ENCODE peak calls at places on chromosomes 11 and 22, in five cellular contexts. One of them, this sample, is unnamed.
A peak's percentile ranks its signal among the peaks of the same experiment; 100 is the strongest.

GRCh38 chr11:117720061-117720511 is 76.9 kb downstream of the DSCAML1 start:
- DNase-seq in left cardiac atrium: no peak
- DNase-seq in AG09319: no peak
- DNase-seq in neural progenitor cell: peak; percentile 81
- DNase-seq in A172: no peak
- DNase-seq in this sample: no peak

GRCh38 chr22:35217541-35217940 is 39.8 kb upstream of the HMGXB4 start:
- DNase-seq in neural progenitor cell: no peak
- DNase-seq in A172: no peak
- DNase-seq in AG09319: no peak
- DNase-seq in left cardiac atrium: no peak
- DNase-seq in this sample: no peak

GRCh38 chr11:15199693-15200092 is 85.0 kb downstream of the INSC start:
- DNase-seq in AG09319: no peak
- DNase-seq in neural progenitor cell: no peak
- DNase-seq in left cardiac atrium: peak; percentile 40
- DNase-seq in A172: no peak
- DNase-seq in this sample: no peak

GRCh38 chr22:37571258-37571991 is 8.5 kb downstream of the LGALS2 start:
- DNase-seq in left cardiac atrium: no peak
- DNase-seq in AG09319: no peak
- DNase-seq in A172: peak; percentile 51
- DNase-seq in neural progenitor cell: no peak
- DNase-seq in this sample: no peak

GRCh38 chr11:131917634-131918384 is 547.4 kb downstream of the NTM start:
- DNase-seq in neural progenitor cell: no peak
- DNase-seq in AG09319: no peak
- DNase-seq in A172: no peak
- DNase-seq in left cardiac atrium: no peak
- DNase-seq in this sample: no peak

GRCh38 chr22:19871023-19871844 is 16.6 kb upstream of the GNB1L start:
- DNase-seq in AG09319: no peak
- DNase-seq in neural progenitor cell: no peak
- DNase-seq in A172: no peak
- DNase-seq in left cardiac atrium: peak; percentile 21
- DNase-seq in this sample: peak; percentile 3

GRCh38 chr11:28476053-28476452 is 367.9 kb downstream of the METTL15 start:
- DNase-seq in neural progenitor cell: no peak
- DNase-seq in left cardiac atrium: no peak
- DNase-seq in AG09319: no peak
- DNase-seq in A172: no peak
- DNase-seq in this sample: no peak

GRCh38 chr11:46281374-46281831 is 3.9 kb downstream of the CREB3L1 start:
- DNase-seq in neural progenitor cell: peak; percentile 59
- DNase-seq in AG09319: no peak
- DNase-seq in left cardiac atrium: no peak
- DNase-seq in A172: no peak
- DNase-seq in this sample: no peak

GRCh38 chr11:1546077-1546535 is 26.0 kb downstream of the DUSP8 start:
- DNase-seq in left cardiac atrium: no peak
- DNase-seq in neural progenitor cell: no peak
- DNase-seq in A172: no peak
- DNase-seq in AG09319: no peak
- DNase-seq in this sample: no peak

GRCh38 chr22:31537019-31537535 is 40.7 kb downstream of the SFI1 start:
- DNase-seq in neural progenitor cell: no peak
- DNase-seq in AG09319: no peak
- DNase-seq in A172: no peak
- DNase-seq in left cardiac atrium: no peak
- DNase-seq in this sample: no peak

GRCh38 chr11:62324738-62325556 is 12.3 kb upstream of the ASRGL1 start:
- DNase-seq in A172: peak; percentile 21
- DNase-seq in left cardiac atrium: no peak
- DNase-seq in AG09319: no peak
- DNase-seq in neural progenitor cell: peak; percentile 84
- DNase-seq in this sample: no peak

GRCh38 chr22:20959578-20960461 is 7.2 kb upstream of the AIFM3 start:
- DNase-seq in neural progenitor cell: no peak
- DNase-seq in left cardiac atrium: no peak
- DNase-seq in A172: no peak
- DNase-seq in AG09319: no peak
- DNase-seq in this sample: no peak

GRCh38 chr22:42291287-42291686 is 20.8 kb upstream of the TCF20 start:
- DNase-seq in AG09319: no peak
- DNase-seq in left cardiac atrium: no peak
- DNase-seq in A172: no peak
- DNase-seq in neural progenitor cell: no peak
- DNase-seq in this sample: no peak

GRCh38 chr22:45497746-45498145 is 4.9 kb upstream of the FBLN1 start:
- DNase-seq in A172: no peak
- DNase-seq in AG09319: no peak
- DNase-seq in neural progenitor cell: no peak
- DNase-seq in left cardiac atrium: no peak
- DNase-seq in this sample: no peak

GRCh38 chr22:44330727-44331660 is 18.2 kb upstream of the SHISAL1 start:
- DNase-seq in neural progenitor cell: peak; percentile 76
- DNase-seq in A172: no peak
- DNase-seq in left cardiac atrium: no peak
- DNase-seq in AG09319: no peak
- DNase-seq in this sample: no peak

GRCh38 chr22:17880020-17880419 is 105.8 kb upstream of the BID start:
- DNase-seq in neural progenitor cell: no peak
- DNase-seq in left cardiac atrium: no peak
- DNase-seq in AG09319: no peak
- DNase-seq in A172: no peak
- DNase-seq in this sample: no peak

GRCh38 chr11:111532365-111532709 is 8.2 kb upstream of the LAYN start:
- DNase-seq in left cardiac atrium: no peak
- DNase-seq in AG09319: no peak
- DNase-seq in neural progenitor cell: no peak
- DNase-seq in A172: no peak
- DNase-seq in this sample: no peak

GRCh38 chr11:74020537-74020936 is 11.7 kb upstream of the UCP3 start:
- DNase-seq in neural progenitor cell: no peak
- DNase-seq in A172: no peak
- DNase-seq in left cardiac atrium: no peak
- DNase-seq in AG09319: no peak
- DNase-seq in this sample: no peak

GRCh38 chr11:4087551-4087950 is 7.0 kb upstream of the RRM1 start:
- DNase-seq in neural progenitor cell: no peak
- DNase-seq in A172: peak; percentile 29
- DNase-seq in AG09319: no peak
- DNase-seq in left cardiac atrium: no peak
- DNase-seq in this sample: no peak